ENCODE peak calls at places on chromosomes 16 and 17, in seven cellular contexts. Y is activated naive CD8-positive, alpha-beta T cell treated with anti-CD3 and anti-CD28 coated beads, Interleukin-2, amount 50 U/mL, for 24 hours; M is NCI-H774; O is GM12891; I is RWPE1; L is activated naive CD4-positive, alpha-beta T cell treated with anti-CD3 and anti-CD28 coated beads for 36 hours; Q is NCI-H2081. R is an unnamed sample.
A peak's percentile ranks its signal among the peaks of the same experiment; 100 is the strongest.

GRCh38 chr16:86538196-86538780 is 16.7 kb downstream of the MTHFSD start:
- DNase-seq in L (no peak), Q (no peak), M (no peak), Y (no peak), I (no peak), O (no peak), R (no peak)

GRCh38 chr16:50708373-50709060 is 15.1 kb downstream of the NOD2 start:
- DNase-seq in Q (no peak), M (no peak), Y (peak; percentile 41), I (no peak), O (no peak), L (peak; percentile 51), R (no peak)

GRCh38 chr17:46726106-46726670 is 92.3 kb downstream of the WNT3 start:
- DNase-seq in Y (no peak), M (no peak), L (no peak), I (no peak), Q (no peak), O (no peak), R (no peak)

GRCh38 chr17:57138956-57139576 is 54.0 kb downstream of the AKAP1 start:
- DNase-seq in Q (peak; percentile 5), Y (no peak), I (no peak), M (no peak), L (peak; percentile 25), O (no peak), R (no peak)

GRCh38 chr17:13587487-13588338 is 14.0 kb downstream of the HS3ST3A1 start:
- DNase-seq in Y (no peak), O (no peak), Q (no peak), L (no peak), I (no peak), M (no peak), R (no peak)

GRCh38 chr16:23025692-23026305 is 123.5 kb downstream of the USP31 start:
- DNase-seq in O (no peak), Y (no peak), Q (no peak), M (no peak), I (no peak), L (no peak), R (no peak)

GRCh38 chr16:83859265-83859664 is 39.6 kb upstream of the MLYCD start:
- DNase-seq in Y (no peak), Q (no peak), O (no peak), M (no peak), I (no peak), L (no peak), R (no peak)

GRCh38 chr17:81035389-81036127 is 607 bp downstream of the BAIAP2 start:
- DNase-seq in L (no peak), M (no peak), O (no peak), I (no peak), Q (no peak), Y (peak; percentile 36), R (no peak)

R was measured in GM18507.